ENCODE peak calls at places on chromosomes 2 and 18, in eight cellular contexts. G is SK-N-SH, J is HepG2, N is sigmoid colon, P is GM23338, E is upper lobe of left lung, O is HCT116, U is endothelial cell of umbilical vein. R is an unnamed sample.

GRCh38 chr2:45826889-45827635 is 175.6 kb downstream of the PRKCE start:
- DNase-seq in G (no peak), J (no peak), N (peak; percentile 93), P (no peak), E (no peak), O (no peak), U (peak; percentile 48), R (no peak)

GRCh38 chr2:165022781-165023180 is 67.5 kb upstream of the SLC38A11 start:
- DNase-seq in G (no peak), J (no peak), N (no peak), P (no peak), E (no peak), O (no peak), U (no peak), R (no peak)

GRCh38 chr2:145006957-145007672 is 487.2 kb upstream of the ZEB2 start:
- DNase-seq in G (no peak), J (no peak), N (no peak), P (no peak), E (no peak), O (no peak), U (peak; percentile 91), R (no peak)

GRCh38 chr2:238754259-238754658 is 93.6 kb upstream of the TWIST2 start:
- DNase-seq in G (no peak), J (no peak), N (no peak), P (peak; percentile 48), E (no peak), O (peak; percentile 22), U (no peak), R (no peak)

GRCh38 chr2:82959677-82960076 is 1499.4 kb downstream of the SUCLG1 start:
- DNase-seq in G (no peak), J (no peak), N (no peak), P (no peak), E (no peak), O (no peak), U (no peak), R (no peak)

GRCh38 chr2:236685979-236686520 is 116.4 kb downstream of the ACKR3 start:
- DNase-seq in G (no peak), J (no peak), N (no peak), P (no peak), E (peak; percentile 52), O (no peak), U (no peak), R (no peak)

GRCh38 chr2:30437809-30438548 is 9.1 kb upstream of the LCLAT1 start:
- DNase-seq in G (no peak), J (no peak), N (no peak), P (no peak), E (no peak), O (no peak), U (peak; percentile 6), R (no peak)

GRCh38 chr2:102271844-102272243 is 39.5 kb upstream of the IL1RL1 start:
- DNase-seq in G (no peak), J (no peak), N (no peak), P (no peak), E (no peak), O (no peak), U (peak; percentile 15), R (no peak)

GRCh38 chr18:58253871-58254270 is 209.8 kb downstream of the NEDD4L start:
- DNase-seq in G (no peak), J (no peak), N (no peak), P (no peak), E (no peak), O (no peak), U (no peak), R (no peak)

GRCh38 chr2:218431878-218432277 is 13.0 kb downstream of the VIL1 start:
- DNase-seq in G (no peak), J (no peak), N (peak; percentile 38), P (no peak), E (no peak), O (no peak), U (no peak), R (no peak)

DNA sequence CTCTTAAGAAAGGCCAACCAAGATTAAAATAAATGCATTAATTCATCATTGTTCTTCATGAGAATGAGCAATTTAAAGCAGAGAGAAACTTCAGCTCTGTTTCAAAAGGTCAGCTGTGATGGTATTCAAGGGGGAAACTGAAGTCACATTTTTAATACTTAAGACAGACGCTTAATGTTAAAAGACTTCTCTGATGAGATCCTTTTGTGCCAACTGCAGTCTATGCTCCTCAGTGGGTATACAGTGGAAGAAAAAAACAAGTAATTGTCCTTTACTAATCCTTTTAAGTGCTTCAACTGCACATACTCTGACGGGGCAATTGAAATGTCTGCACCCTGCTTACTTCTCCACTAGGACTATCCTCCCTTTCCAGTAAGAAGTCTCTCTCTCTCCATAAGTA is 309.7 kb downstream of the GULP1 start:
- DNase-seq in G (no peak), J (no peak), N (no peak), P (peak; percentile 15), E (no peak), O (no peak), U (no peak), R (no peak)
- TF ChIP-seq CTCF in G (no peak), J (no peak), N (no peak), P (no peak), E (no peak), O (no peak), U (no peak), R (no peak)

GRCh38 chr2:18503686-18504085 is 56.8 kb downstream of the RDH14 start:
- DNase-seq in G (no peak), J (no peak), N (no peak), P (no peak), E (no peak), O (no peak), U (no peak), R (no peak)
- TF ChIP-seq POLR2AphosphoS5 in G (no peak), J (no peak), N (no peak), P (no peak), E (no peak), O (no peak), U (no peak), R (no peak)

GRCh38 chr2:177271981-177272666 is 7.6 kb upstream of the NFE2L2 start:
- DNase-seq in G (no peak), J (no peak), N (no peak), P (no peak), E (no peak), O (no peak), U (no peak), R (no peak)

GRCh38 chr2:177275671-177276070 is 11.1 kb upstream of the NFE2L2 start:
- DNase-seq in G (no peak), J (no peak), N (no peak), P (no peak), E (no peak), O (no peak), U (peak; percentile 61), R (no peak)

GRCh38 chr2:177272765-177273164 is 8.2 kb upstream of the NFE2L2 start:
- DNase-seq in G (no peak), J (no peak), N (no peak), P (no peak), E (no peak), O (no peak), U (no peak), R (no peak)

GRCh38 chr2:177273456-177273855 is 8.9 kb upstream of the NFE2L2 start:
- DNase-seq in G (no peak), J (no peak), N (no peak), P (no peak), E (no peak), O (no peak), U (no peak), R (no peak)

GRCh38 chr2:177275041-177275440 is 10.5 kb upstream of the NFE2L2 start:
- DNase-seq in G (no peak), J (no peak), N (no peak), P (no peak), E (no peak), O (no peak), U (peak; percentile 86), R (no peak)
- TF ChIP-seq CTCF in G (no peak), J (no peak), N (no peak), P (no peak), E (no peak), O (no peak), U (no peak), R (no peak)

DNA sequence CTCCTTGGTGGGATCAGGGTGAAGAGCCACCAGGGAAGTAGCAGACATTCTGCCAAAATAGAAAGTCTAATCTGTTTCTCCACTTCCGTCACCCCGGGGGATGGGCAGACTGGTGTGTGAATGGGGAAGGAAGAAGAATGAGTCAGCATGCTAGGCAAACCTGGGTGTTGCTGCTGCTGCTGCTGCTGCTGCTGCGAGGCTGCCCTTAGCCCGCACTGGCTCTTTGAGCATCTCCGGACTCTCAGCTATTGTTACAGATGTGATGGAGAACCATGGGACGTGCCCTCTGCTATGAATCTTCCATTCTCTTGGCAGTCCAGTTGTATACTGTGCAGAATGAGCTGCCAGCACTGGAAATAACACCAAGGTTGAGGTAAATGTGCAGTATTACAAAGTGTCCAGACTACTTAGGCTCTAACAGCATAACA is 158.6 kb downstream of the SETBP1 start:
- DNase-seq in G (no peak), J (no peak), N (peak; percentile 87), P (peak; percentile 37), E (no peak), O (no peak), U (peak; percentile 13), R (no peak)
- TF ChIP-seq POLR2AphosphoS5 in G (no peak), J (no peak), N (peak; percentile 23), P (no peak), E (peak; percentile 42), O (no peak), U (no peak), R (no peak)

DNA sequence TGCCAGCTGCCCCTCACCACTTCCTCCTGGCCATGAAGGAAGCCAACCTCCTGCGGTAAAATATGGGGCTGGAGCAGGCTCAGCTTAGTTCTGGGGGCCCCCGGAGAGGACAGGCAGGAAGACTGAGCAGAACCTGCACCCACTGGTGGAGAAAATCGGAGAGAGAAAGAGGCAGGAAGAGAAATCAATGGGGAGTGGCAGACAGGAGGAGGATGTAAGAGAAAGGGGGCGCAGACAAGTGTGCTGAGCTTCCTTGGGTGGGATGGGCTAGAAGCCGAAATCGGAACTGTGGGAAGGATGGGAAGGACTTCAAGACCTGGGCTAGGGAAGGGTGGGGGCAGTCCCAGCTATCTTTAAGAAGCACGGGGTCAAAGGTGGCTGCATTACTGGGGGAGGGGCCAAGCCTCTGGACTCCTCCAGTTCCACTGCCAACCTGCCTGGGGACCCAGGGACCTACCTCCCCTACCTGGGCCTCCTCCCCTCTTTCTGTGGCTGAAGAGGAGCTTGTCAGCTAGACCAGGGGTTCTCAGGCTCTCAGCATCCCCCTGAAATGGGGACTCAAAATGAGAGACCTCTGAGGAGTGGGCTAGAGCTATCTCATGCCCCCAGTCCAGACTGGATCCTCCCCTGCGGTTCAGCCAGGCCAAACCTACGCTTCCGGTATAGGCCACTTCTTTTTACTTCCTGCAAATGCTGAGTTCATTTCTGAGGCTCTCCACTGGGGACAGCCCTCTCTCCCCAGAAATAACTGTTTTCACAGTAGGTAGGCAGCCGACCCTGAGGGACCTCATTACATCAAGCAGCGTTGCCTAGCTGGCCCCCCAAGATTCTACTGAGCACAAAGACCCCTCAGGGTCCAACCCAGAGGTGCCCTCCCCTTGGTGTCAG is 33.6 kb upstream of the B3GNT7 start:
- DNase-seq in G (no peak), J (no peak), N (peak; percentile 64), P (no peak), E (no peak), O (no peak), U (no peak), R (no peak)
- TF ChIP-seq CTCF in G (no peak), J (no peak), N (no peak), P (no peak), E (no peak), O (no peak), U (no peak), R (no peak)

GRCh38 chr2:70123051-70123828 is 36.0 kb downstream of the PCBP1 start:
- DNase-seq in G (no peak), J (no peak), N (peak; percentile 85), P (peak; percentile 96), E (no peak), O (no peak), U (no peak), R (no peak)
- TF ChIP-seq POLR2AphosphoS5 in G (no peak), J (no peak), N (peak; percentile 31), P (peak; percentile 92), E (peak; percentile 4), O (no peak), U (no peak), R (no peak)